ENCODE peak calls at places on chromosomes 6 and 20, in nine cellular contexts. R is GM23338; I is stimulated activated CD4-positive, alpha-beta T cell treated with anti-CD3 and anti-CD28 coated beads, Interleukin-1b, Interleukin-23, amount 100 ng/mL, for 24 hours; D is activated T-cell treated with anti-CD3 and anti-CD28 coated beads for 24 hours; P is iris pigment epithelial cell; F is GM03348; O is CD8-positive, alpha-beta T cell; V is occipital lobe; K is activated naive CD4-positive, alpha-beta T cell treated with anti-CD3 and anti-CD28 coated beads, Interleukin-2, amount 50 U/mL, for 72 hours. B is an unnamed sample.

GRCh38 chr6:128803911-128804310 is 79.0 kb upstream of the LAMA2 start:
- DNase-seq in R (no peak), I (no peak), D (no peak), P (peak), F (no peak), O (no peak), V (no peak), K (no peak), B (no peak)

GRCh38 chr6:42260972-42261371 is 43.3 kb upstream of the MRPS10 start:
- DNase-seq in R (peak), I (no peak), D (no peak), P (no peak), F (peak), O (peak), V (no peak), K (peak), B (peak)

GRCh38 chr20:37976862-37977261 is 56.4 kb downstream of the TTI1 start:
- DNase-seq in R (peak), I (no peak), D (no peak), P (no peak), F (no peak), O (no peak), V (no peak), K (no peak), B (peak)

GRCh38 chr6:5513393-5513792 is 252.1 kb downstream of the FARS2 start:
- DNase-seq in R (no peak), I (no peak), D (no peak), P (no peak), F (no peak), O (no peak), V (no peak), K (no peak), B (no peak)

GRCh38 chr6:109801794-109802193 is 110.7 kb downstream of the FIG4 start:
- DNase-seq in R (no peak), I (no peak), D (no peak), P (no peak), F (no peak), O (no peak), V (no peak), K (no peak), B (no peak)

GRCh38 chr6:26519359-26519758 is 18.8 kb upstream of the HMGN4 start:
- DNase-seq in R (no peak), I (no peak), D (no peak), P (no peak), F (no peak), O (no peak), V (no peak), K (no peak), B (no peak)

GRCh38 chr20:1971893-1972586 is 21.8 kb downstream of the PDYN start:
- DNase-seq in R (no peak), I (no peak), D (no peak), P (no peak), F (no peak), O (no peak), V (no peak), K (no peak), B (no peak)

GRCh38 chr6:20024316-20024673 is 187.1 kb downstream of the ID4 start:
- DNase-seq in R (no peak), I (no peak), D (no peak), P (no peak), F (no peak), O (no peak), V (no peak), K (no peak), B (no peak)

GRCh38 chr6:148528292-148528691 is 185.7 kb downstream of the SASH1 start:
- DNase-seq in R (peak), I (no peak), D (no peak), P (no peak), F (no peak), O (no peak), V (no peak), K (no peak), B (no peak)

GRCh38 chr6:26322645-26323482 is 42.1 kb upstream of the BTN3A2 start:
- DNase-seq in R (peak), I (peak), D (peak), P (peak), F (peak), O (peak), V (no peak), K (peak), B (no peak)

GRCh38 chr20:44029848-44030230 is 115.2 kb downstream of the TOX2 start:
- DNase-seq in R (no peak), I (no peak), D (no peak), P (no peak), F (no peak), O (no peak), V (no peak), K (no peak), B (no peak)

GRCh38 chr6:130233332-130233731 is 10.6 kb upstream of the SAMD3 start:
- DNase-seq in R (peak), I (no peak), D (no peak), P (peak), F (peak), O (no peak), V (no peak), K (no peak), B (no peak)

GRCh38 chr6:1404713-1405098 is 15.3 kb downstream of the FOXF2 start:
- DNase-seq in R (no peak), I (no peak), D (no peak), P (no peak), F (no peak), O (no peak), V (no peak), K (no peak), B (no peak)

GRCh38 chr6:132464538-132465256 is 48.2 kb downstream of the STX7 start:
- DNase-seq in R (no peak), I (no peak), D (no peak), P (peak), F (peak), O (no peak), V (no peak), K (no peak), B (no peak)

GRCh38 chr6:81939774-81940165 is 187.3 kb upstream of the TENT5A start:
- DNase-seq in R (no peak), I (no peak), D (no peak), P (peak), F (no peak), O (no peak), V (no peak), K (no peak), B (no peak)

GRCh38 chr6:19979059-19979458 is 141.9 kb downstream of the ID4 start:
- DNase-seq in R (no peak), I (no peak), D (no peak), P (no peak), F (peak), O (no peak), V (no peak), K (no peak), B (no peak)

GRCh38 chr6:136926383-136926782 is 4.3 kb downstream of the SLC35D3 start:
- DNase-seq in R (no peak), I (no peak), D (no peak), P (no peak), F (no peak), O (no peak), V (no peak), K (no peak), B (no peak)

GRCh38 chr6:69424581-69424980 is 372.2 kb downstream of the LMBRD1 start:
- DNase-seq in R (no peak), I (no peak), D (no peak), P (no peak), F (no peak), O (no peak), V (no peak), K (no peak), B (no peak)

GRCh38 chr6:167543602-167544506 is 219.0 kb downstream of the TTLL2 start:
- DNase-seq in R (no peak), I (no peak), D (no peak), P (peak), F (no peak), O (no peak), V (no peak), K (no peak), B (no peak)

GRCh38 chr6:151160869-151161268 is 78.9 kb upstream of the AKAP12 start:
- DNase-seq in R (peak), I (no peak), D (no peak), P (peak), F (no peak), O (no peak), V (no peak), K (no peak), B (peak)

GRCh38 chr6:87922947-87923330 is 124.7 kb upstream of the SPACA1 start:
- DNase-seq in R (no peak), I (no peak), D (no peak), P (no peak), F (no peak), O (no peak), V (no peak), K (no peak), B (no peak)

GRCh38 chr6:22956029-22956715 is 386.8 kb downstream of the HDGFL1 start:
- DNase-seq in R (no peak), I (no peak), D (no peak), P (no peak), F (no peak), O (no peak), V (no peak), K (no peak), B (no peak)

GRCh38 chr6:142075516-142076101 is 57.1 kb upstream of the GJE1 start:
- DNase-seq in R (no peak), I (no peak), D (no peak), P (no peak), F (no peak), O (no peak), V (no peak), K (no peak), B (peak)

GRCh38 chr20:35311822-35312221 is 19.6 kb upstream of the FAM83C start:
- DNase-seq in R (no peak), I (no peak), D (no peak), P (no peak), F (no peak), O (no peak), V (no peak), K (no peak), B (no peak)

B was measured in iPS-NIHi11.